ENCODE peak calls at places on chromosomes 11 and 22, in four cellular contexts. U, F, R and B are unnamed samples.

GRCh38 chr11:71339178-71339881 is 87.0 kb upstream of the SHANK2 start:
- DNase-seq in U (no peak), F (no peak), R (no peak), B (peak)

GRCh38 chr11:107648247-107648646 is 57.3 kb downstream of the ELMOD1 start:
- DNase-seq in U (no peak), F (no peak), R (no peak), B (no peak)

GRCh38 chr11:95586155-95586554 is 203.4 kb downstream of the FAM76B start:
- DNase-seq in U (no peak), F (no peak), R (no peak), B (no peak)

GRCh38 chr22:33923660-33924246 is 3.5 kb upstream of the LARGE1 start:
- DNase-seq in U (peak), F (peak), R (peak), B (peak)

GRCh38 chr11:78281511-78281910 is 92.8 kb downstream of the USP35 start:
- DNase-seq in U (no peak), F (peak), R (no peak), B (no peak)

GRCh38 chr11:97269527-97269926 is 879.7 kb downstream of the JRKL start:
- DNase-seq in U (peak), F (no peak), R (no peak), B (no peak)

GRCh38 chr11:132784441-132784840 is 747.9 kb downstream of the OPCML start:
- DNase-seq in U (no peak), F (peak), R (no peak), B (peak)

GRCh38 chr11:31649567-31649966 is 140.0 kb downstream of the ELP4 start:
- DNase-seq in U (no peak), F (no peak), R (no peak), B (no peak)

GRCh38 chr22:17867160-17867785 is 93.0 kb upstream of the BID start:
- DNase-seq in U (peak), F (no peak), R (peak), B (no peak)

GRCh38 chr11:2740275-2740940 is 40.6 kb upstream of the KCNQ1OT1 start:
- DNase-seq in U (no peak), F (no peak), R (no peak), B (no peak)

GRCh38 chr11:12122083-12122482 is 11.7 kb downstream of the MICAL2 start:
- DNase-seq in U (no peak), F (no peak), R (no peak), B (no peak)

GRCh38 chr11:72764503-72764902 is 12.3 kb upstream of the ARAP1 start:
- DNase-seq in U (no peak), F (no peak), R (peak), B (no peak)

GRCh38 chr11:83004855-83005556 is 66.7 kb downstream of the RAB30 start:
- DNase-seq in U (no peak), F (no peak), R (no peak), B (no peak)

GRCh38 chr22:38009000-38009806 is 24.8 kb upstream of the SOX10 start:
- DNase-seq in U (no peak), F (no peak), R (no peak), B (no peak)

GRCh38 chr11:69126286-69126685 is 29.4 kb upstream of the SMIM38 start:
- DNase-seq in U (no peak), F (no peak), R (no peak), B (no peak)

GRCh38 chr11:101269990-101270660 is 140.5 kb upstream of the PGR start:
- DNase-seq in U (no peak), F (no peak), R (no peak), B (no peak)

GRCh38 chr11:38456371-38456770 is 1858.3 kb upstream of the RAG2 start:
- DNase-seq in U (no peak), F (no peak), R (no peak), B (no peak)

GRCh38 chr11:45869551-45869950 is 15.9 kb upstream of the MAPK8IP1 start:
- DNase-seq in U (no peak), F (no peak), R (no peak), B (no peak)

GRCh38 chr11:12380565-12381325 is 3.4 kb downstream of the PARVA start:
- DNase-seq in U (no peak), F (no peak), R (no peak), B (no peak)

GRCh38 chr11:111963786-111964385 is 26.7 kb downstream of the DIXDC1 start:
- DNase-seq in U (no peak), F (no peak), R (no peak), B (no peak)

GRCh38 chr11:68690671-68691401 is 6.5 kb downstream of the GAL start:
- DNase-seq in U (peak), F (no peak), R (no peak), B (no peak)

GRCh38 chr22:32050678-32051515 is 7.8 kb downstream of the SLC5A1 start:
- DNase-seq in U (no peak), F (peak), R (peak), B (peak)

GRCh38 chr11:60119708-60120107 is 31.2 kb downstream of the MS4A2 start:
- DNase-seq in U (peak), F (no peak), R (no peak), B (no peak)

GRCh38 chr22:23829845-23830372 is 8.9 kb downstream of the DERL3 start:
- DNase-seq in U (no peak), F (peak), R (no peak), B (peak)

GRCh38 chr11:2388431-2389024 is 11.4 kb downstream of the CD81 start:
- DNase-seq in U (no peak), F (no peak), R (no peak), B (no peak)

GRCh38 chr22:44906999-44907644 is 102.7 kb downstream of the PHF21B start:
- DNase-seq in U (no peak), F (no peak), R (no peak), B (no peak)

GRCh38 chr11:68938816-68939582 is 35.3 kb downstream of the IGHMBP2 start:
- DNase-seq in U (no peak), F (no peak), R (no peak), B (no peak)

GRCh38 chr11:123388640-123389039 is 41.4 kb upstream of the GRAMD1B start:
- DNase-seq in U (no peak), F (no peak), R (no peak), B (no peak)

GRCh38 chr11:76680517-76681425 is 10.2 kb upstream of the LRRC32 start:
- DNase-seq in U (peak), F (peak), R (peak), B (peak)

GRCh38 chr22:23088199-23088604 is 17.9 kb downstream of the GNAZ start:
- DNase-seq in U (no peak), F (no peak), R (no peak), B (no peak)

GRCh38 chr11:134949121-134949591 is 537.1 kb upstream of the B3GAT1 start:
- DNase-seq in U (no peak), F (peak), R (no peak), B (peak)

GRCh38 chr22:50600541-50600940 is at the start of gene MAPK8IP2:
- DNase-seq in U (no peak), F (no peak), R (no peak), B (peak)

GRCh38 chr11:32448232-32448631 is 12.9 kb upstream of the WT1 start:
- DNase-seq in U (peak), F (no peak), R (no peak), B (no peak)